ENCODE peak calls at places on chromosome 18, in eight cellular contexts. One of them, this sample, is unnamed.

GRCh38 chr18:48918156-48918555 is 32.6 kb downstream of the SMAD7 start:
- DNase-seq in hypothalamus: no peak
- DNase-seq in skeletal muscle cell: no peak
- DNase-seq in Daoy: no peak
- DNase-seq in DMS 273 treated with DMSO at 0.1 percent for 48 hours: no peak
- DNase-seq in posterior cingulate gyrus: no peak
- DNase-seq in activated T-cell treated with anti-CD3 and anti-CD28 coated beads, Interleukin-2, amount 50 U/mL, for 72 hours: no peak
- DNase-seq in EH: no peak
- DNase-seq in this sample: no peak

GRCh38 chr18:6487968-6488367 is 73.3 kb upstream of the L3MBTL4 start:
- DNase-seq in hypothalamus: no peak
- DNase-seq in skeletal muscle cell: no peak
- DNase-seq in Daoy: no peak
- DNase-seq in DMS 273 treated with DMSO at 0.1 percent for 48 hours: no peak
- DNase-seq in posterior cingulate gyrus: no peak
- DNase-seq in activated T-cell treated with anti-CD3 and anti-CD28 coated beads, Interleukin-2, amount 50 U/mL, for 72 hours: no peak
- DNase-seq in EH: no peak
- DNase-seq in this sample: no peak

GRCh38 chr18:43830905-43831304 is 553.6 kb upstream of the SYT4 start:
- DNase-seq in hypothalamus: no peak
- DNase-seq in skeletal muscle cell: no peak
- DNase-seq in Daoy: no peak
- DNase-seq in DMS 273 treated with DMSO at 0.1 percent for 48 hours: no peak
- DNase-seq in posterior cingulate gyrus: no peak
- DNase-seq in activated T-cell treated with anti-CD3 and anti-CD28 coated beads, Interleukin-2, amount 50 U/mL, for 72 hours: no peak
- DNase-seq in EH: no peak
- DNase-seq in this sample: no peak

GRCh38 chr18:75344161-75344560 is 83.3 kb downstream of the SMIM21 start:
- DNase-seq in hypothalamus: no peak
- DNase-seq in skeletal muscle cell: no peak
- DNase-seq in Daoy: peak; percentile 33
- DNase-seq in DMS 273 treated with DMSO at 0.1 percent for 48 hours: no peak
- DNase-seq in posterior cingulate gyrus: no peak
- DNase-seq in activated T-cell treated with anti-CD3 and anti-CD28 coated beads, Interleukin-2, amount 50 U/mL, for 72 hours: no peak
- DNase-seq in EH: no peak
- DNase-seq in this sample: no peak

GRCh38 chr18:36295880-36296301 is 1.6 kb upstream of the FHOD3 start:
- DNase-seq in hypothalamus: no peak
- DNase-seq in skeletal muscle cell: no peak
- DNase-seq in Daoy: no peak
- DNase-seq in DMS 273 treated with DMSO at 0.1 percent for 48 hours: no peak
- DNase-seq in posterior cingulate gyrus: peak; percentile 14
- DNase-seq in activated T-cell treated with anti-CD3 and anti-CD28 coated beads, Interleukin-2, amount 50 U/mL, for 72 hours: no peak
- DNase-seq in EH: no peak
- DNase-seq in this sample: no peak

GRCh38 chr18:77043541-77044280 is 88.9 kb downstream of the MBP start:
- DNase-seq in hypothalamus: no peak
- DNase-seq in skeletal muscle cell: no peak
- DNase-seq in Daoy: no peak
- DNase-seq in DMS 273 treated with DMSO at 0.1 percent for 48 hours: no peak
- DNase-seq in posterior cingulate gyrus: no peak
- DNase-seq in activated T-cell treated with anti-CD3 and anti-CD28 coated beads, Interleukin-2, amount 50 U/mL, for 72 hours: no peak
- DNase-seq in EH: no peak
- DNase-seq in this sample: no peak

GRCh38 chr18:75107196-75107930 is 101.6 kb downstream of the PTGR3 start:
- DNase-seq in hypothalamus: no peak
- DNase-seq in skeletal muscle cell: no peak
- DNase-seq in Daoy: no peak
- DNase-seq in DMS 273 treated with DMSO at 0.1 percent for 48 hours: no peak
- DNase-seq in posterior cingulate gyrus: no peak
- DNase-seq in activated T-cell treated with anti-CD3 and anti-CD28 coated beads, Interleukin-2, amount 50 U/mL, for 72 hours: no peak
- DNase-seq in EH: no peak
- DNase-seq in this sample: no peak

GRCh38 chr18:23257153-23257552 is 121.9 kb downstream of the CABLES1 start:
- DNase-seq in hypothalamus: no peak
- DNase-seq in skeletal muscle cell: no peak
- DNase-seq in Daoy: no peak
- DNase-seq in DMS 273 treated with DMSO at 0.1 percent for 48 hours: no peak
- DNase-seq in posterior cingulate gyrus: no peak
- DNase-seq in activated T-cell treated with anti-CD3 and anti-CD28 coated beads, Interleukin-2, amount 50 U/mL, for 72 hours: no peak
- DNase-seq in EH: no peak
- DNase-seq in this sample: no peak

GRCh38 chr18:596288-596881 is 403 bp upstream of the CLUL1 start:
- DNase-seq in hypothalamus: peak; percentile 24
- DNase-seq in skeletal muscle cell: no peak
- DNase-seq in Daoy: peak; percentile 41
- DNase-seq in DMS 273 treated with DMSO at 0.1 percent for 48 hours: no peak
- DNase-seq in posterior cingulate gyrus: peak; percentile 41
- DNase-seq in activated T-cell treated with anti-CD3 and anti-CD28 coated beads, Interleukin-2, amount 50 U/mL, for 72 hours: peak; percentile 2
- DNase-seq in EH: peak; percentile 20
- DNase-seq in this sample: peak; percentile 78

GRCh38 chr18:76548541-76548940 is 53.5 kb upstream of the ZNF516 start:
- DNase-seq in hypothalamus: no peak
- DNase-seq in skeletal muscle cell: no peak
- DNase-seq in Daoy: no peak
- DNase-seq in DMS 273 treated with DMSO at 0.1 percent for 48 hours: no peak
- DNase-seq in posterior cingulate gyrus: no peak
- DNase-seq in activated T-cell treated with anti-CD3 and anti-CD28 coated beads, Interleukin-2, amount 50 U/mL, for 72 hours: no peak
- DNase-seq in EH: no peak
- DNase-seq in this sample: no peak

GRCh38 chr18:44924750-44925534 is 244.3 kb downstream of the SETBP1 start:
- DNase-seq in hypothalamus: no peak
- DNase-seq in skeletal muscle cell: no peak
- DNase-seq in Daoy: no peak
- DNase-seq in DMS 273 treated with DMSO at 0.1 percent for 48 hours: no peak
- DNase-seq in posterior cingulate gyrus: no peak
- DNase-seq in activated T-cell treated with anti-CD3 and anti-CD28 coated beads, Interleukin-2, amount 50 U/mL, for 72 hours: no peak
- DNase-seq in EH: no peak
- DNase-seq in this sample: no peak

GRCh38 chr18:40685241-40685640 is 1269.8 kb upstream of the PIK3C3 start:
- DNase-seq in hypothalamus: no peak
- DNase-seq in skeletal muscle cell: no peak
- DNase-seq in Daoy: no peak
- DNase-seq in DMS 273 treated with DMSO at 0.1 percent for 48 hours: no peak
- DNase-seq in posterior cingulate gyrus: no peak
- DNase-seq in activated T-cell treated with anti-CD3 and anti-CD28 coated beads, Interleukin-2, amount 50 U/mL, for 72 hours: no peak
- DNase-seq in EH: peak; percentile 7
- DNase-seq in this sample: no peak

GRCh38 chr18:24300703-24301102 is 96.9 kb downstream of the OSBPL1A start:
- DNase-seq in hypothalamus: no peak
- DNase-seq in skeletal muscle cell: no peak
- DNase-seq in Daoy: peak; percentile 4
- DNase-seq in DMS 273 treated with DMSO at 0.1 percent for 48 hours: no peak
- DNase-seq in posterior cingulate gyrus: no peak
- DNase-seq in activated T-cell treated with anti-CD3 and anti-CD28 coated beads, Interleukin-2, amount 50 U/mL, for 72 hours: no peak
- DNase-seq in EH: no peak
- DNase-seq in this sample: no peak

GRCh38 chr18:40124107-40124506 is 1830.9 kb upstream of the PIK3C3 start:
- DNase-seq in hypothalamus: no peak
- DNase-seq in skeletal muscle cell: peak; percentile 68
- DNase-seq in Daoy: no peak
- DNase-seq in DMS 273 treated with DMSO at 0.1 percent for 48 hours: no peak
- DNase-seq in posterior cingulate gyrus: no peak
- DNase-seq in activated T-cell treated with anti-CD3 and anti-CD28 coated beads, Interleukin-2, amount 50 U/mL, for 72 hours: no peak
- DNase-seq in EH: no peak
- DNase-seq in this sample: no peak

GRCh38 chr18:5238371-5238758 is 41.3 kb upstream of the AKAIN1 start:
- DNase-seq in hypothalamus: peak; percentile 51
- DNase-seq in skeletal muscle cell: no peak
- DNase-seq in Daoy: peak; percentile 9
- DNase-seq in DMS 273 treated with DMSO at 0.1 percent for 48 hours: no peak
- DNase-seq in posterior cingulate gyrus: peak; percentile 22
- DNase-seq in activated T-cell treated with anti-CD3 and anti-CD28 coated beads, Interleukin-2, amount 50 U/mL, for 72 hours: peak; percentile 54
- DNase-seq in EH: peak; percentile 50
- DNase-seq in this sample: no peak

GRCh38 chr18:74326238-74326637 is 10.6 kb downstream of the C18orf63 start:
- DNase-seq in hypothalamus: no peak
- DNase-seq in skeletal muscle cell: peak; percentile 3
- DNase-seq in Daoy: no peak
- DNase-seq in DMS 273 treated with DMSO at 0.1 percent for 48 hours: no peak
- DNase-seq in posterior cingulate gyrus: no peak
- DNase-seq in activated T-cell treated with anti-CD3 and anti-CD28 coated beads, Interleukin-2, amount 50 U/mL, for 72 hours: no peak
- DNase-seq in EH: no peak
- DNase-seq in this sample: no peak

GRCh38 chr18:63363951-63364350 is 3.1 kb downstream of the KDSR start:
- DNase-seq in hypothalamus: no peak
- DNase-seq in skeletal muscle cell: no peak
- DNase-seq in Daoy: no peak
- DNase-seq in DMS 273 treated with DMSO at 0.1 percent for 48 hours: no peak
- DNase-seq in posterior cingulate gyrus: no peak
- DNase-seq in activated T-cell treated with anti-CD3 and anti-CD28 coated beads, Interleukin-2, amount 50 U/mL, for 72 hours: no peak
- DNase-seq in EH: no peak
- DNase-seq in this sample: no peak